ENCODE peak calls at places on chromosome 21, in six cellular contexts. B, U, Q, Z, G and P are unnamed samples.

GRCh38 chr21:46326110-46326703 is 2.3 kb downstream of the PCNT start:
- DNase-seq in B (no peak), U (peak), Q (no peak), Z (no peak), G (no peak), P (no peak)

GRCh38 chr21:33968082-33968997 is 52.7 kb upstream of the ATP5PO start:
- DNase-seq in B (no peak), U (peak), Q (peak), Z (no peak), G (peak), P (no peak)

GRCh38 chr21:32702702-32703101 is 25.1 kb downstream of the SYNJ1 start:
- DNase-seq in B (no peak), U (no peak), Q (no peak), Z (no peak), G (no peak), P (no peak)

GRCh38 chr21:25664462-25665070 is 25.5 kb downstream of the JAM2 start:
- DNase-seq in B (no peak), U (no peak), Q (no peak), Z (no peak), G (no peak), P (no peak)

GRCh38 chr21:34885636-34886553 is 163.2 kb downstream of the RUNX1 start:
- DNase-seq in B (no peak), U (peak), Q (peak), Z (no peak), G (no peak), P (no peak)

GRCh38 chr21:20882462-20883415 is 115.5 kb upstream of the NCAM2 start:
- DNase-seq in B (no peak), U (no peak), Q (peak), Z (no peak), G (peak), P (no peak)

GRCh38 chr21:35170244-35170756 is 121.2 kb upstream of the RUNX1 start:
- DNase-seq in B (no peak), U (no peak), Q (no peak), Z (no peak), G (no peak), P (no peak)

GRCh38 chr21:25370311-25370744 is 237.0 kb downstream of the MRPL39 start:
- DNase-seq in B (no peak), U (no peak), Q (no peak), Z (no peak), G (no peak), P (no peak)

GRCh38 chr21:37631319-37632117 is 264.9 kb downstream of the DYRK1A start:
- DNase-seq in B (no peak), U (no peak), Q (peak), Z (peak), G (no peak), P (no peak)

GRCh38 chr21:14675774-14676530 is 129.8 kb upstream of the SAMSN1 start:
- DNase-seq in B (no peak), U (no peak), Q (no peak), Z (peak), G (no peak), P (no peak)

GRCh38 chr21:17725339-17725738 is 93.8 kb downstream of the C21orf91 start:
- DNase-seq in B (no peak), U (no peak), Q (no peak), Z (no peak), G (no peak), P (no peak)

GRCh38 chr21:40671721-40672120 is 175.2 kb downstream of the DSCAM start:
- DNase-seq in B (no peak), U (no peak), Q (no peak), Z (no peak), G (no peak), P (no peak)

GRCh38 chr21:18350216-18350615 is 53.4 kb downstream of the TMPRSS15 start:
- DNase-seq in B (no peak), U (no peak), Q (no peak), Z (no peak), G (no peak), P (no peak)

GRCh38 chr21:24076179-24076578 is 1531.1 kb downstream of the MRPL39 start:
- DNase-seq in B (no peak), U (no peak), Q (no peak), Z (no peak), G (no peak), P (no peak)

GRCh38 chr21:17003221-17003620 is 509.6 kb upstream of the CXADR start:
- DNase-seq in B (no peak), U (no peak), Q (no peak), Z (no peak), G (no peak), P (no peak)

GRCh38 chr21:15837603-15838002 is 107.8 kb downstream of the USP25 start:
- DNase-seq in B (no peak), U (no peak), Q (no peak), Z (no peak), G (no peak), P (no peak)

GRCh38 chr21:14358775-14359174 is 24.2 kb downstream of the HSPA13 start:
- DNase-seq in B (no peak), U (no peak), Q (no peak), Z (no peak), G (no peak), P (no peak)

GRCh38 chr21:16037386-16037785 is 307.6 kb downstream of the USP25 start:
- DNase-seq in B (no peak), U (no peak), Q (no peak), Z (no peak), G (no peak), P (no peak)

GRCh38 chr21:18522181-18522771 is 118.7 kb upstream of the TMPRSS15 start:
- DNase-seq in B (no peak), U (no peak), Q (no peak), Z (no peak), G (no peak), P (no peak)

GRCh38 chr21:21003701-21004100 is 5.5 kb downstream of the NCAM2 start:
- DNase-seq in B (no peak), U (peak), Q (no peak), Z (no peak), G (peak), P (no peak)

GRCh38 chr21:46515109-46515508 is 56.4 kb downstream of the DIP2A start:
- DNase-seq in B (no peak), U (no peak), Q (no peak), Z (no peak), G (no peak), P (no peak)

GRCh38 chr21:34072145-34073031 is 990 bp upstream of the MRPS6 start:
- DNase-seq in B (no peak), U (no peak), Q (no peak), Z (no peak), G (no peak), P (no peak)

GRCh38 chr21:21165063-21165645 is 166.9 kb downstream of the NCAM2 start:
- DNase-seq in B (no peak), U (no peak), Q (no peak), Z (no peak), G (no peak), P (no peak)

GRCh38 chr21:17461582-17461981 is 51.3 kb upstream of the CXADR start:
- DNase-seq in B (no peak), U (peak), Q (no peak), Z (no peak), G (no peak), P (no peak)

GRCh38 chr21:16870116-16870515 is 642.7 kb upstream of the CXADR start:
- DNase-seq in B (no peak), U (no peak), Q (no peak), Z (no peak), G (no peak), P (no peak)

GRCh38 chr21:17406202-17406601 is 106.6 kb upstream of the CXADR start:
- DNase-seq in B (no peak), U (no peak), Q (no peak), Z (no peak), G (no peak), P (no peak)

GRCh38 chr21:35084869-35085268 is 35.8 kb upstream of the RUNX1 start:
- DNase-seq in B (no peak), U (no peak), Q (no peak), Z (no peak), G (no peak), P (no peak)

GRCh38 chr21:17742181-17742580 is 77.0 kb downstream of the C21orf91 start:
- DNase-seq in B (no peak), U (no peak), Q (no peak), Z (no peak), G (no peak), P (no peak)

GRCh38 chr21:32367158-32367557 is 25.7 kb downstream of the URB1 start:
- DNase-seq in B (no peak), U (no peak), Q (no peak), Z (no peak), G (no peak), P (no peak)

DNA sequence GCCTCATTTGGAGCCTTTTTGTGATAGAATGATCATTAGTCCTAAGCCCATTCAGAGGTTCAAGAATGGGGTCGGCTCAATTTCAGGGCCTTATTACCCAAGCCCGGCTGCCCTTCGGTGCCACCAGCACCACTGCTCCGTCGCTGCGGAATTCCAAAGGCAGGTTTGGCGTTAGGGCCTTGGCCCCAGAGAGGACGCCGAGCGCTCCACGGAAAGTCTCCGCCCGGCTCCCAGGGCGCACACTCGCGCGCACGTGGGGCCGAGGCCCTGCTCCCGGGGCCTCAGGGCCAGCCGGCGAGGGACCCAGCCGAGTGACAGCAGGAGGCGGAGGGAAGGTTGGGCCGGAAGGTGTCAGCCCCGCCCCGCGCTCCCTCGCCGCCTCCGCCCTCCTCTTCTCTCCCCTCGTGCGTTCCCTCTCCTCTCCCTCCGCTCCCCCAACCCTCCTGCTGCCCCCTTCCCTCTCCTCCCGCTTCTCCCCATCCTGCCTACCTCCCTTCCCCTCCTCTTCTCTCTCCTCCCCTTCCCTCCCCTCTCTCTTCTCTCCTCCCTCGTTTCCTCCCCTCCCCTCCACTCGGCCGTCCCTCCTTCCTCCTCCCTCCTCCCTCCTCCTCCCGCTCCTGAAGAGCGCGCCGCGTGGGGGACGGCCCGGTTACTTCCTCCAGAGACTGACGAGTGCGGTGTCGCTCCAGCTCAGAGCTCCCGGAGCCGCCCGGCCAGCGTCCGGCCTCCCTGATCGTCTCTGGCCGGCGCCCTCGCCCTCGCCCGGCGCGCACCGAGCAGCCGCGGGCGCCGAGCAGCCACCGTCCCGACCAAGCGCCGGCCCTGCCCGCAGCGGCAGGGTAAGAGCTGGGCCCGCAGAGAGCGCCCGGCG is at the start of gene ETS2:
- DNase-seq in B (peak), U (peak), Q (peak), Z (peak), G (peak), P (peak)
- TF ChIP-seq POLR2A in B (peak), U (peak), Q (peak), Z (peak), G (peak), P (peak)

GRCh38 chr21:26686278-26686677 is 113.2 kb upstream of the CYYR1 start:
- DNase-seq in B (no peak), U (no peak), Q (no peak), Z (no peak), G (no peak), P (no peak)
- TF ChIP-seq TAF1 in B (no peak), U (no peak), Q (no peak), Z (no peak), G (no peak), P (no peak)

GRCh38 chr21:28943631-28944030 is 49.0 kb downstream of the LTN1 start:
- DNase-seq in B (no peak), U (no peak), Q (no peak), Z (no peak), G (no peak), P (no peak)
- TF ChIP-seq POLR2A in B (no peak), U (no peak), Q (no peak), Z (no peak), G (no peak), P (no peak)

GRCh38 chr21:31220567-31220966 is 123.5 kb downstream of the TIAM1 start:
- DNase-seq in B (no peak), U (peak), Q (no peak), Z (no peak), G (no peak), P (no peak)
- TF ChIP-seq TAF1 in B (no peak), U (no peak), Q (no peak), Z (no peak), G (no peak), P (no peak)

GRCh38 chr21:43371786-43372185 is 55.1 kb downstream of the SIK1 start:
- DNase-seq in B (no peak), U (no peak), Q (no peak), Z (no peak), G (no peak), P (no peak)

GRCh38 chr21:43374228-43374885 is 52.6 kb downstream of the SIK1 start:
- DNase-seq in B (no peak), U (no peak), Q (no peak), Z (no peak), G (no peak), P (no peak)

GRCh38 chr21:43370888-43371570 is 55.9 kb downstream of the SIK1 start:
- DNase-seq in B (no peak), U (no peak), Q (no peak), Z (no peak), G (no peak), P (no peak)

GRCh38 chr21:43373387-43374227 is 53.3 kb downstream of the SIK1 start:
- DNase-seq in B (no peak), U (no peak), Q (no peak), Z (no peak), G (no peak), P (no peak)

GRCh38 chr21:43372663-43373386 is 54.1 kb downstream of the SIK1 start:
- DNase-seq in B (no peak), U (no peak), Q (no peak), Z (no peak), G (no peak), P (no peak)
- TF ChIP-seq POLR2A in B (no peak), U (no peak), Q (no peak), Z (no peak), G (no peak), P (no peak)

GRCh38 chr21:36542312-36543101 is 62.6 kb upstream of the CLDN14 start:
- DNase-seq in B (peak), U (no peak), Q (peak), Z (peak), G (no peak), P (peak)
- TF ChIP-seq TAF1 in B (peak), U (no peak), Q (no peak), Z (peak), G (no peak), P (peak)

DNA sequence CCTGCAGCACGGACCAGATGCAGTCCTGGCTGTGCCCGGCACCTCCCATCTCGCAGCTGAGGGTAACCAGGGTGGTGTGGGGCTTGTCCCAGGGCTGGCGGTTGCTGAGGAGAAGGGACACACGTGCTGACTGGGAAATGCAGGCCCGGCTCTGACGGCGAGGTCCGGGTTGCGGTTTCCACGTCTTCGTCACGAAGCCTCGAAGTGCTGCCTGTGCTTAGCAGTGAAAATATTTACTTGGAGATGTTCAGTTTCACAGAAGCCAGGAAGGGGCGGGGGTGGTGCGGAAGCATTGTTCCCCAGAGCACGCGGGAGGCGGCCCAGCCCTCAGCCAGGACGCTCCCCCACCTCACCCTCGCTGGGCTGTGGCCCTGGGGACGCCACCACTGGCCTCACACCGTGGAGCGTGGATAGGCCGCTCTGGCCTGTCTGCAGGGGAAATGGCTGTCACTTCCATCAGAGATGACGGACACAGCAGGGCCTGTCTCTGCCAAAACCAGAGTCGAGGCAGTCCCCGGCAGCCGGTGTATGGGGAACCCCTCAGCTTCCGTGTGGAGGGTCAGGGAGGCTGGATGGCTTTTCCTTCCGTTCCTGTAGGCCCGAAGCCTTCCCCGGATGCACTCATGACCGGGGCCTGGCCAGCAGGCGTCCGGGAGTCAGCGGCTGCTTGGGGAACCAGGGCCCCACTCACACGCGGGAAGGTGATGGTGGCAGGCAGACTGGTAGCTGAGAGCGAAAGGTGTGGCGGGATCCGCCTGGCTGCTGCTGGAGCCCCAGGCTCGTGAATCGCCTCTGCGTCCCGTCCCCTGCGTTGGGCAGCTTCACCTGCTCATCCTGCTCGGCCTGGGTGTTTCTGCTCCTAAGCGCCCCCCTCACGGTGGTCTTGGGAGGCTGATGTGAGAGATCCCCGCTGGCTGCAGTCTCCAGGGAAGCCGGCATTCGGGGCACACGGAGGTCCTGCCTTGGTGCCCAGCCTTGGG is 14.7 kb upstream of the POFUT2 start:
- DNase-seq in B (no peak), U (no peak), Q (no peak), Z (no peak), G (no peak), P (no peak)
- TF ChIP-seq POLR2A in B (no peak), U (no peak), Q (no peak), Z (no peak), G (no peak), P (no peak)

DNA sequence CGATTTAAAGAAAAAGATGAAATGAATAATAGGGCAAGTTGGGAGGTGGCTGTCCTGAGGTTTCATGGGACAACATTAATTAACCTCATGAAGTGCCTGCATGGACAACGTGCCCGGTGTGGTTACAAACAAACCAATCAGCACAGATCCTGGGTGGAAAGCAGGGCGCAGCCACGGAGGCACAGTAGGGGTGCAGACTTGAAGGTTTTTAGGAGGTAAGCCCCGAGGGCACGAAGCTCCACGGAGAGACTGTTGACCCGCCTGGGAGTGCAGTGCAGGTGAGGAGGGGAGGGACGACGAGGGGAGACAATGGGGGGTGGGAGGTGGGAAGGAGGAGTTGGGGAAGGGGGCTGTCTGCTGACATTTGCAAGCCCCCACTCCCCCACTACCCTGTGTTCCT is 2.3 kb upstream of the RIPK4 start:
- DNase-seq in B (no peak), U (no peak), Q (no peak), Z (no peak), G (no peak), P (no peak)
- TF ChIP-seq TAF1 in B (no peak), U (no peak), Q (no peak), Z (no peak), G (no peak), P (no peak)